ENCODE peak calls at places on chromosome 9, in seven cellular contexts. J, H, Y, T, M, G and V are unnamed samples.

GRCh38 chr9:31839273-31839672 is 545.2 kb upstream of the ACO1 start:
- DNase-seq in J (peak; percentile 21), H (peak; percentile 34), Y (no peak), T (no peak), M (no peak), G (no peak), V (no peak)

GRCh38 chr9:107280543-107280942 is 2.5 kb upstream of the RAD23B start:
- DNase-seq in J (no peak), H (no peak), Y (no peak), T (peak; percentile 37), M (no peak), G (no peak), V (no peak)

GRCh38 chr9:129109504-129109903 is 1.1 kb downstream of the CRAT start:
- DNase-seq in J (peak; percentile 34), H (peak; percentile 37), Y (peak; percentile 16), T (no peak), M (peak; percentile 86), G (no peak), V (peak; percentile 50)

GRCh38 chr9:119365291-119366027 is 3.8 kb downstream of the BRINP1 start:
- DNase-seq in J (peak; percentile 89), H (peak; percentile 72), Y (peak; percentile 37), T (no peak), M (no peak), G (no peak), V (no peak)

GRCh38 chr9:119811030-119811429 is 441.8 kb upstream of the BRINP1 start:
- DNase-seq in J (no peak), H (peak; percentile 13), Y (no peak), T (no peak), M (no peak), G (no peak), V (no peak)

GRCh38 chr9:15696979-15697378 is 144.1 kb downstream of the CCDC171 start:
- DNase-seq in J (no peak), H (no peak), Y (no peak), T (no peak), M (no peak), G (no peak), V (no peak)

GRCh38 chr9:120689860-120690259 is 24.4 kb downstream of the MEGF9 start:
- DNase-seq in J (peak; percentile 46), H (no peak), Y (no peak), T (no peak), M (no peak), G (no peak), V (no peak)

GRCh38 chr9:132192728-132193127 is 30.9 kb downstream of the NTNG2 start:
- DNase-seq in J (no peak), H (no peak), Y (no peak), T (no peak), M (no peak), G (no peak), V (no peak)

GRCh38 chr9:108834959-108835696 is 20.7 kb downstream of the ACTL7B start:
- DNase-seq in J (no peak), H (no peak), Y (no peak), T (no peak), M (no peak), G (no peak), V (no peak)

GRCh38 chr9:4750021-4750673 is 9.1 kb upstream of the AK3 start:
- DNase-seq in J (peak; percentile 55), H (peak; percentile 58), Y (peak; percentile 61), T (no peak), M (no peak), G (no peak), V (no peak)

GRCh38 chr9:121240394-121241145 is 27.4 kb upstream of the GSN start:
- DNase-seq in J (no peak), H (no peak), Y (no peak), T (no peak), M (no peak), G (no peak), V (no peak)

GRCh38 chr9:34891386-34891785 is 66.7 kb upstream of the PHF24 start:
- DNase-seq in J (no peak), H (no peak), Y (no peak), T (no peak), M (no peak), G (no peak), V (no peak)

GRCh38 chr9:12784461-12785250 is 9.8 kb downstream of the LURAP1L start:
- DNase-seq in J (no peak), H (peak; percentile 84), Y (no peak), T (peak; percentile 78), M (no peak), G (peak; percentile 70), V (no peak)

DNA sequence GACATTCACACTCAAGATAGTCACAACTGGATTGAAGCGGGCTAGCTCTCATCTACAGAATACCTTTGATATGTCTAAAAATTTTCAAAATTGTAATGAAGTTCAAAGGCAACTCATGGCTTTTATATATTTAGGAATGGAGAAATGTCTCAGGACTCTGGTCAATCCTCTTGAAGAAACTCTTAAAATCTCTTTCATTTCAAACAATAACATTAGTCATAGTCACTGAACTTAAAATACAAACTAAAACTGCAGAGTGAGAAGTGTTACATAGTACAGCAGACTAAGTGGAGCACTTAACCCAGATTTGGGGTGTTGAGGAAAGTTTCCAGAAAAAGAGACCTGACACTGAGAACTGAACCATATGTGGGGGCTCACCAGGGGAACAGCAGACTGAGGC is 20.7 kb downstream of the FANCC start:
- DNase-seq in J (no peak), H (no peak), Y (no peak), T (no peak), M (no peak), G (no peak), V (no peak)
- H3K4me1 ChIP-seq in J (peaks cover 18% of the 10 kb centered on the region), H (peaks cover 14% of the 10 kb centered on the region), Y (no peaks in the 10 kb centered on the region), T (no peaks in the 10 kb centered on the region), M (no peaks in the 10 kb centered on the region), G (no peaks in the 10 kb centered on the region), V (no peaks in the 10 kb centered on the region)

DNA sequence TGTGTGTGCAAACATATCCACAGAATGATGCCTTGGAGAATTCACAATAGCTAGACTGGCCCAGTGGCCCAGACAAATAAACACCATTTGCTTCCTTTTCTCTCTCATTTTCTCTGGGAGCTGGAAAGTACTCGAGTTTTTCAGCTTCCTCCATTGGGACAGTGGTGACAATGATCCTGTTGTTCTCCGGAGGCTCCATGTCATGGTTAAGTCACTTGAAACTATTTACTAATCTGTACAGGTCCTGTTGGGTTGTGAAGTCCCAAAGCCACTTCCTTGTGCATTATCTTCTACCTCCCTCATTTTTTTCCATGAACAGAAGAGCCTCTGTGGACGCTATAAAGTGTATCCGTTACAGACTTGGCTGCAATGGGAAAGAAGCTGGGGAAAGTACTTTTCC is 122.8 kb downstream of the DMAC1 start:
- DNase-seq in J (no peak), H (no peak), Y (no peak), T (no peak), M (no peak), G (no peak), V (no peak)
- H3K27ac ChIP-seq in J (no peak overlapping the region), H (no peak overlapping the region), Y (no peak overlapping the region), T (peak overlapping the region; percentile 13), M (no peak overlapping the region), G (no peak overlapping the region), V (no peak overlapping the region)

DNA sequence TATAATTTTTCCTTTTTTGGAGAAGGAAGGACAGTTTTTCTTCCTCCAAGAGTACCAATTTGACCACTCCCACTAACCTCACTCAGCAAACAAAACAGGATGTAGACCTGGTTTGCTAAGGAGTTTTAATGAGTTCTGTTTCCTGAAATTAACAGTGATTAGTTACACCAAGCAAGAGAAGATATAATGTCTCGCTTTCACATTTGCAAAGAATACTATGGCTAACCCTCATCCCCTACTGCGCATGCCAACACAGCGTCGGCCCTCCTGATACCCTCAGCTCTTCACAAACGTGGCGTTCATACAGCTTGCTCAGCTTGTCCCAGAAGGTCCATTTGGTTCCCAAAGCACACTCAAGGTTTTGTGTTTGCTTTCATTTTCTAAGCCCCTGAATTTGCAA is 41.9 kb upstream of the IPPK start:
- DNase-seq in J (no peak), H (no peak), Y (no peak), T (no peak), M (no peak), G (no peak), V (no peak)
- TF ChIP-seq CTCF in J (no peak), H (no peak), Y (no peak), T (no peak), M (no peak), G (no peak), V (no peak)

DNA sequence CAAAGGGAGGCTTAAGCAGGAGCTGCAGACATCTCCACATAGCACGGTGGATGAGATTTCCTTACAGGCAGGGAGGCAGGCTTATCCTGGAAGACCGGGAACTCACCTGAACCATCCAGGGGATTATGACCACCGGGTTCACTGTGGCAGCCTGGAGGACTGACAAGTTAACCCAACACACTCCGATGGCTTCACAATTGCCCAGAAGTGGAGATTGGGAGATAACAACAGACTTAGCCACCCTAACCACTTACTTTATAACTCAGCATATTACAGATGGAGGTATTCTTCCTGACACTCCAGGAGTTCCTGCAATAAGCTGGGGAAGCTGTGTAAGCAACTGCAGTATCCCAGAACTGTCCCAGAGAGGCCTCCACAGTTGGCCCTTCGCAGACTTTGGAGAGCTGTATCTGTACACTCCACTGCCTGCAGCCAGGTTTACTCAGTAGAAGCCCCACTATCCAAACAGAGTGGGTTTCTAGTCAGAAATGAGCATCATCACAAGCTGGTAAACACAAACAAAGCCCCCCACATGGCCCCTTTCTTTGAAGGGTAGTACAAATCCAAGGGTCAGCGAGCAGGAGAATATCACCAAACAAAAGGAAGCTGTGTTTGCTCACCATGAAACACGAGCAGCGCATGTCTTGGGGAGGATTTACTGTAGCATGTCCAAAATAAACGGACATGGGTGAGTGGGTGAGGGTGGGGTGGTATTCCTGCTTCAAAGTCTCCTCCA is 462.2 kb downstream of the RASEF start:
- DNase-seq in J (peak; percentile 14), H (no peak), Y (no peak), T (no peak), M (no peak), G (no peak), V (no peak)
- H3K4me1 ChIP-seq in J (peaks cover 7% of the 10 kb centered on the region), H (peaks cover 57% of the 10 kb centered on the region), Y (no peaks in the 10 kb centered on the region), T (no peaks in the 10 kb centered on the region), M (no peaks in the 10 kb centered on the region), G (peaks cover 14% of the 10 kb centered on the region), V (peaks cover 29% of the 10 kb centered on the region)

GRCh38 chr9:127144670-127145458 is 22.4 kb upstream of the ANGPTL2 start:
- DNase-seq in J (no peak), H (no peak), Y (no peak), T (peak; percentile 5), M (no peak), G (no peak), V (no peak)
- H3K27ac ChIP-seq in J (no peak overlapping the region), H (no peak overlapping the region), Y (no peak overlapping the region), T (no peak overlapping the region), M (no peak overlapping the region), G (no peak overlapping the region), V (no peak overlapping the region)

GRCh38 chr9:77022783-77023440 is 3.5 kb downstream of the FOXB2 start:
- DNase-seq in J (peak; percentile 81), H (no peak), Y (no peak), T (no peak), M (no peak), G (no peak), V (no peak)

GRCh38 chr9:77023726-77024125 is 4.3 kb downstream of the FOXB2 start:
- DNase-seq in J (no peak), H (no peak), Y (no peak), T (no peak), M (no peak), G (no peak), V (no peak)

GRCh38 chr9:77030045-77030444 is 10.6 kb downstream of the FOXB2 start:
- DNase-seq in J (no peak), H (no peak), Y (no peak), T (no peak), M (no peak), G (no peak), V (no peak)

GRCh38 chr9:77025146-77025545 is 5.7 kb downstream of the FOXB2 start:
- DNase-seq in J (no peak), H (no peak), Y (no peak), T (no peak), M (no peak), G (no peak), V (no peak)

GRCh38 chr9:77028478-77028877 is 9.0 kb downstream of the FOXB2 start:
- DNase-seq in J (no peak), H (no peak), Y (no peak), T (no peak), M (no peak), G (no peak), V (no peak)
- TF ChIP-seq CTCF in J (no peak), H (no peak), Y (no peak), T (no peak), M (no peak), G (no peak), V (no peak)